ENCODE peak calls at places on chromosomes 2 and 18, in four cellular contexts. One of them, this sample, is unnamed.

GRCh38 chr2:240915526-240916335 is 9.6 kb downstream of the CROCC2 start:
- DNase-seq in HepG2: no peak
- DNase-seq in WTC11: peak
- DNase-seq in K562: no peak
- DNase-seq in this sample: no peak

GRCh38 chr18:44897445-44898215 is 216.9 kb downstream of the SETBP1 start:
- DNase-seq in K562: no peak
- DNase-seq in HepG2: no peak
- DNase-seq in WTC11: no peak
- DNase-seq in this sample: no peak

GRCh38 chr2:99445065-99445464 is 44.8 kb downstream of the REV1 start:
- DNase-seq in K562: no peak
- DNase-seq in HepG2: no peak
- DNase-seq in WTC11: no peak
- DNase-seq in this sample: no peak

GRCh38 chr18:43525149-43525548 is 247.9 kb upstream of the SYT4 start:
- DNase-seq in WTC11: no peak
- DNase-seq in HepG2: no peak
- DNase-seq in K562: no peak
- DNase-seq in this sample: no peak

GRCh38 chr2:236871500-236872001 is 214.1 kb upstream of the COPS8 start:
- DNase-seq in WTC11: no peak
- DNase-seq in HepG2: peak
- DNase-seq in K562: no peak
- DNase-seq in this sample: peak

GRCh38 chr2:237471457-237472186 is 15.4 kb upstream of the MLPH start:
- DNase-seq in HepG2: peak
- DNase-seq in K562: peak
- DNase-seq in WTC11: peak
- DNase-seq in this sample: peak

GRCh38 chr2:158042245-158042644 is 59.4 kb upstream of the UPP2 start:
- DNase-seq in K562: no peak
- DNase-seq in HepG2: no peak
- DNase-seq in WTC11: no peak
- DNase-seq in this sample: no peak

GRCh38 chr2:8676915-8677645 is 4.8 kb upstream of the ID2 start:
- DNase-seq in WTC11: no peak
- DNase-seq in HepG2: no peak
- DNase-seq in K562: no peak
- DNase-seq in this sample: no peak

GRCh38 chr18:62339106-62339988 is 14.2 kb downstream of the TNFRSF11A start:
- DNase-seq in WTC11: peak
- DNase-seq in K562: peak
- DNase-seq in HepG2: no peak
- DNase-seq in this sample: peak

GRCh38 chr2:3972377-3972776 is 269.0 kb downstream of the DCDC2C start:
- DNase-seq in K562: no peak
- DNase-seq in WTC11: no peak
- DNase-seq in HepG2: no peak
- DNase-seq in this sample: no peak

GRCh38 chr2:121128741-121129659 is 156.0 kb downstream of the TFCP2L1 start:
- DNase-seq in WTC11: peak
- DNase-seq in K562: peak
- DNase-seq in HepG2: peak
- DNase-seq in this sample: peak

DNA sequence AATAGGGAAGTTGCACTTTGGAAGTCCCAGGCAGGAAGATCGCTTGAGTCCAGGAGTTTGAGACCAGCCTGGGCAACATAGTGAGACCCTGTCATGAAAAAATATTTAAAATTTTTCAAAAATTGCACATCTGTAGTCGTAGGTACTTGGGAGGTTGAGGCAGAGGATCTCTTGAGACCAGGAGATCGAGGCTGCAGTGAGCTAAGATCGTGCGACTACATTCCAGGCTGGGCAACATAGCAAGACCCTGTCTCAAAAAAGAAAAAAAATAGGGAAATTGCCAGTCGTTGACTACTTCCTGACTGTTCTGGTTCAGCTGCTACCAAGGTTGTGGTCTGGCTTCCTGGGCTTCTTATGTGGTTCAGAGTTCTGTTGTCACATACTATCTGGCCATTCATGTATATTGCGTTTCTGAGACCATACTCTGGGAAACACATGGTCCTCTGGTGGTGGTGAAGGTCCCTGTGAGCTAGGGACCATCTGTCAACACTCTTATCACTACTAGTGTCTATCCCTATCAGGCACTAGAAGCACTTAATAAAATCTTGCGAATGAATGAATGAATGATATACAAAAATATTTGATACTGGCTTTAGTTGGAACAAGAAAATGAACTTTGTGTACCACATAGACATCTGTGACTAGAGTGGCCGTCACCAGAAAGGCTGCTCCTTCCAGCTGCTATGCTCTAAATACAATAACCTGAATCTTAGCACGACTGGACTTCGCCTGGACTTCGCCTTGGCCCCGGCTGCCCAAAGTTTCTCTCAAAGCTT is 861 bp upstream of the KLHL23 start:
- DNase-seq in WTC11: no peak
- DNase-seq in K562: peak
- DNase-seq in HepG2: peak
- DNase-seq in this sample: peak
- TF ChIP-seq HMGXB4 in WTC11: no peak
- TF ChIP-seq HMGXB4 in K562: no peak
- TF ChIP-seq HMGXB4 in HepG2: no peak
- TF ChIP-seq HMGXB4 in this sample: no peak

DNA sequence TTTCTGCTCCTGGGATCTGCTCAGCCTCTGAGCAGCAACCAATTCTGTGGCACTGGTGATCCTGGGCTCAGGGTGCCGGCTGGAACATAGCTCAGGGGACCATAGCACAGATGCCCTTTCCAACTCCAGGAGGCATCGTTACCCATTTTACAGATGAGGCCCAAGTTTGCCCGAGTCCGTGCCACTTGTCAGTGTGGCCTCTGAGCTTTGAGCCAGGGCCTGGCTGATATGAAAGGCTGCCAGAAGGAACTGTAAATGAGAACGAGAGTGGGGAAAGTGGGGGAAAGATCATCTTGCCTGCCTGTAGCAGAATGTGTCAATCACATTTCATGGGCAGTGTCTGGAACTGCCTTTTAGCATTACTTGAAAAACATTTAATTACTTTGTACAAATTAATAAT is 23.3 kb upstream of the FOSL2 start:
- DNase-seq in K562: no peak
- DNase-seq in WTC11: no peak
- DNase-seq in HepG2: no peak
- DNase-seq in this sample: no peak
- TF ChIP-seq HMGXB4 in K562: no peak
- TF ChIP-seq HMGXB4 in WTC11: no peak
- TF ChIP-seq HMGXB4 in HepG2: no peak
- TF ChIP-seq HMGXB4 in this sample: no peak

GRCh38 chr2:10584843-10585475 is 104.8 kb downstream of the NOL10 start:
- DNase-seq in K562: no peak
- DNase-seq in WTC11: no peak
- DNase-seq in HepG2: peak
- DNase-seq in this sample: peak
- TF ChIP-seq HMGXB4 in K562: no peak
- TF ChIP-seq HMGXB4 in WTC11: no peak
- TF ChIP-seq HMGXB4 in HepG2: no peak
- TF ChIP-seq HMGXB4 in this sample: no peak

GRCh38 chr2:156229724-156230362 is 102.7 kb downstream of the NR4A2 start:
- DNase-seq in WTC11: no peak
- DNase-seq in HepG2: no peak
- DNase-seq in K562: no peak
- DNase-seq in this sample: no peak
- TF ChIP-seq HMGXB4 in WTC11: no peak
- TF ChIP-seq HMGXB4 in HepG2: no peak
- TF ChIP-seq HMGXB4 in K562: no peak
- TF ChIP-seq HMGXB4 in this sample: no peak

GRCh38 chr2:48586433-48586832 is 31.2 kb upstream of the GTF2A1L start:
- DNase-seq in HepG2: no peak
- DNase-seq in K562: no peak
- DNase-seq in WTC11: no peak
- DNase-seq in this sample: no peak

GRCh38 chr2:48588745-48589144 is 28.9 kb upstream of the GTF2A1L start:
- DNase-seq in HepG2: no peak
- DNase-seq in K562: no peak
- DNase-seq in WTC11: no peak
- DNase-seq in this sample: no peak

GRCh38 chr2:48587560-48587959 is 30.1 kb upstream of the GTF2A1L start:
- DNase-seq in HepG2: no peak
- DNase-seq in K562: no peak
- DNase-seq in WTC11: no peak
- DNase-seq in this sample: no peak

GRCh38 chr2:48592067-48592466 is 25.6 kb upstream of the GTF2A1L start:
- DNase-seq in HepG2: no peak
- DNase-seq in K562: no peak
- DNase-seq in WTC11: no peak
- DNase-seq in this sample: no peak

GRCh38 chr2:48589170-48589767 is 28.4 kb upstream of the GTF2A1L start:
- DNase-seq in HepG2: peak
- DNase-seq in K562: peak
- DNase-seq in WTC11: peak
- DNase-seq in this sample: peak
- TF ChIP-seq HMGXB4 in HepG2: no peak
- TF ChIP-seq HMGXB4 in K562: no peak
- TF ChIP-seq HMGXB4 in WTC11: no peak
- TF ChIP-seq HMGXB4 in this sample: no peak